ENCODE peak calls at places on chromosomes 1 and 21, in four cellular contexts. B, I, C and Y are unnamed samples.

GRCh38 chr1:185375583-185375982 is 58.5 kb upstream of the IVNS1ABP start:
- DNase-seq in B (no peak), C (no peak), I (no peak), Y (no peak)

GRCh38 chr1:5664906-5665875 is 327.0 kb downstream of the NPHP4 start:
- DNase-seq in C (no peak), I (no peak), B (no peak), Y (no peak)

GRCh38 chr1:94094466-94095111 is 26.4 kb downstream of the ABCA4 start:
- DNase-seq in C (no peak), B (no peak), I (no peak), Y (no peak)

GRCh38 chr21:28799926-28800325 is 192.8 kb downstream of the LTN1 start:
- DNase-seq in B (no peak), I (no peak), C (no peak), Y (no peak)

GRCh38 chr1:17671314-17671705 is 83.8 kb upstream of the ACTL8 start:
- DNase-seq in C (no peak), B (no peak), I (no peak), Y (peak; percentile 85)

GRCh38 chr1:184838374-184838995 is 83.8 kb upstream of the EDEM3 start:
- DNase-seq in I (no peak), B (no peak), C (no peak), Y (peak; percentile 9)

GRCh38 chr1:186093437-186093836 is 281.6 kb downstream of the TPR start:
- DNase-seq in B (no peak), I (no peak), C (no peak), Y (no peak)

GRCh38 chr1:167165948-167166702 is 54.6 kb upstream of the POU2F1 start:
- DNase-seq in B (no peak), C (no peak), I (peak; percentile 77), Y (no peak)

GRCh38 chr1:1677718-1678580 is 14.6 kb downstream of the SLC35E2B start:
- DNase-seq in B (peak; percentile 86), C (no peak), I (no peak), Y (peak; percentile 20)

GRCh38 chr1:149844096-149844495 is 55.3 kb upstream of the BOLA1 start:
- DNase-seq in B (no peak), C (peak; percentile 43), I (no peak), Y (no peak)

GRCh38 chr1:115506523-115507255 is 135.1 kb upstream of the VANGL1 start:
- DNase-seq in I (no peak), C (no peak), B (no peak), Y (no peak)

GRCh38 chr21:38434913-38435533 is 63.3 kb downstream of the ERG start:
- DNase-seq in I (no peak), B (no peak), C (no peak), Y (no peak)

GRCh38 chr1:27650527-27651175 is 15.7 kb upstream of the FGR start:
- DNase-seq in I (no peak), B (no peak), C (peak; percentile 43), Y (no peak)

GRCh38 chr1:184253921-184254320 is 132.9 kb upstream of the C1orf21 start:
- DNase-seq in I (no peak), B (no peak), C (no peak), Y (no peak)

GRCh38 chr1:165634154-165634921 is 3.3 kb downstream of the MGST3 start:
- DNase-seq in B (no peak), I (no peak), C (no peak), Y (no peak)

GRCh38 chr1:224769987-224770693 is 154.0 kb downstream of the CNIH3 start:
- DNase-seq in B (no peak), C (peak; percentile 9), I (no peak), Y (no peak)

GRCh38 chr1:214537219-214537618 is 14.2 kb downstream of the PTPN14 start:
- DNase-seq in B (no peak), I (no peak), C (no peak), Y (no peak)

GRCh38 chr1:180627411-180627810 is 4.4 kb upstream of the XPR1 start:
- DNase-seq in C (no peak), B (no peak), I (no peak), Y (no peak)

GRCh38 chr1:162056043-162056442 is 13.4 kb upstream of the NOS1AP start:
- DNase-seq in I (peak; percentile 87), B (peak; percentile 17), C (peak; percentile 70), Y (peak; percentile 69)

GRCh38 chr1:240608707-240609106 is 3.2 kb downstream of the GREM2 start:
- DNase-seq in C (no peak), I (no peak), B (no peak), Y (peak; percentile 35)

DNA sequence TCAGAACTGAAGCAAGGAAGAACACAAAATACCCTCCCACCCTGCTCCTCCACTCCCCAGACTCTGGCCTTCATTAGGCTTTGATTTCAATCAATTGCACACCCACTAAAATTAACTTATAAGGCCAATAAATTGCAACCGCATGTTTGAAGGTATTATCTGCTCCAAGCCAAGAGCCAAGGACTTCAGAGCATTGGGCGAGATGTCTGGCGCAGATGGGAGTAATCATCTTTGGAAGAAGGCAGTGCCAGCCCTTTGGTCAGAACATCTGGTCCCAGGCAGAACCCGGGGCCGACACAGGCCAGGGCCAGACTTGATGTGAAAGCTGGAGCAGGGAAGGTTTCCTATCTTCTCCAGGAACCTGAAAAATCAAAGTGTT is 60.0 kb downstream of the SLC66A1 start:
- DNase-seq in I (no peak), B (no peak), C (no peak), Y (peak; percentile 86)
- TF ChIP-seq TCF12 in I (no peak), B (no peak), C (no peak), Y (peak; percentile 58)

GRCh38 chr1:47809301-47810084 is 187.7 kb downstream of the TRABD2B start:
- DNase-seq in I (no peak), B (no peak), C (peak; percentile 21), Y (no peak)
- TF ChIP-seq TCF12 in I (no peak), B (no peak), C (no peak), Y (no peak)

GRCh38 chr1:197998110-197998509 is 80.9 kb downstream of the LHX9 start:
- DNase-seq in I (peak; percentile 52), B (no peak), C (no peak), Y (no peak)

GRCh38 chr1:197995408-197996258 is 78.5 kb downstream of the LHX9 start:
- DNase-seq in C (no peak), B (no peak), I (no peak), Y (no peak)

GRCh38 chr1:197989058-197989457 is 71.9 kb downstream of the LHX9 start:
- DNase-seq in B (no peak), I (no peak), C (no peak), Y (no peak)

GRCh38 chr1:197994907-197995407 is 77.8 kb downstream of the LHX9 start:
- DNase-seq in C (peak; percentile 76), I (no peak), B (no peak), Y (no peak)
- TF ChIP-seq TCF12 in C (no peak), I (no peak), B (no peak), Y (no peak)

DNA sequence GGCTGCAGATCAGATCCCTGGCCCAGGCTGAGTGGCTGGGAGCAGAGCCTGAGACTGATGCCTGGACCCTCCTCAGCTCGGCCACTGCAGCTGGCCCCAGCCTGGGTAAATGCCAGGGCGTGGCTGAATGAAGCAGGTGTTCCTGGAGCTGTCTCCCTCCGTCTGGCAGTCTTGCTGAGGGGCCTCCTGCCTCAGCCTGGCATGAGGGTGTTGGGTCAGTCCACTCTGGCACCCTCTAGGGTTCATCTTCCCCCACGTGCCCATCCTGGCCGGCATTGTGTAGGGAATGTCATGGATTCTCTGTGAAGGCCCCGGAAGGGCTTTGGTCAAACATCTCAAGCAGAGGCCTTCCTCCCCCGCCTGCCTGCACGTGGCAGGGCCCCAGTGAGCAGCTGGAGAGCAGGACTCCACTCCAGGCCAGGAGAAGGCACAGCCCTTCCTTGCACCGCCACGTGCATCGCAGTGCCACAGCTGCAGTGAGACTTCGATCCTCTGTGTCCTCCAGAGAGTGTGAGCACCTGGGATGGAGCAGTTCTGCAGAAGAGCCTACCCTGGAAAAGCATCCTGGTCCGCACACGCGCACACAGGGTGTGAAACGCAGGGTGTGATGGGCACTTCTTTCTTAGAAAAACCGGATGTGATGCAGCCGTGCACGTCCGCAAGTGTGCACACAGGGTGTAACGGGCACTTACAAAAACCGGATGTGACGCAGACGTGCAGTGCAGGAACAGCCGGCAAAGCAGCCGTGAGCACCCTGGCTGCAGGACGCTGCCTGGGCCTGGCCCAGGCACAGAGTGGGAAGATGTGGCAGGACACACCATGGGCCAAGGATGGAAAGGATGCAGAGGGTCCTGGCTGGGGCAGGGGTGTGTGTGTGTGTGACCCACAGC is 4.6 kb upstream of the KRTAP10-4 start:
- DNase-seq in B (no peak), I (no peak), C (no peak), Y (no peak)
- TF ChIP-seq TCF12 in B (no peak), I (no peak), C (no peak), Y (no peak)

GRCh38 chr1:176733661-176734060 is 270.7 kb downstream of the PAPPA2 start:
- DNase-seq in I (no peak), B (no peak), C (no peak), Y (no peak)

GRCh38 chr1:176741181-176741580 is 278.2 kb downstream of the PAPPA2 start:
- DNase-seq in B (no peak), I (no peak), C (no peak), Y (no peak)

GRCh38 chr1:176736015-176736414 is 273.0 kb downstream of the PAPPA2 start:
- DNase-seq in C (no peak), I (no peak), B (no peak), Y (no peak)

DNA sequence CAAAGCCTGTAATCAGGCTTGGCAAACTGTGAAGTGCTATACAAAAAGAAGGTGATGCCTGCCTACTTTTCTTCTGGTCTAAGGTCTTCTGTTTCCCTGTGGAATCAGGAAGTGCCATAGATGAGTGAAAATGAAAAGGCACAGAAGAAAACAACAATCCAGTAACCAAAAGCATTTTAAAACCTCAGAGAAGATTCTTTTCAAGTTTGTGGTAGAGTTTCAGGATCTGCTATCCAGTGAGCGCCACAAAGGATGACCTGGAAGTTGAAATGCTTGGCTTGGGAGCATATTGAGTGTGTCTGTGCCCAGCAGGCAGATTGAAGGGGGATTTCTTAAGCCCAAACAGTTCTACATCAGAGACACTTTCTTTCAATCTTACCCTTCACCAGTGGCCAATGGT is 272.2 kb downstream of the PAPPA2 start:
- DNase-seq in I (no peak), C (no peak), B (no peak), Y (no peak)
- TF ChIP-seq TCF12 in I (no peak), C (no peak), B (no peak), Y (no peak)